ENCODE peak calls at places on chromosomes 1 and 21, in five cellular contexts. V is HCT116, E is GM23338, D is astrocyte, X is GM23248. I is an unnamed sample.

GRCh38 chr1:50490640-50491039 is 67.4 kb upstream of the DMRTA2 start:
- DNase-seq in E (no peak), D (no peak), V (no peak), X (no peak), I (no peak)

GRCh38 chr1:204294371-204294770 is 65.4 kb downstream of the PLEKHA6 start:
- DNase-seq in E (no peak), V (no peak), X (peak; percentile 94), D (peak; percentile 87), I (peak; percentile 98)

GRCh38 chr1:27071049-27071416 is 58.4 kb upstream of the TENT5B start:
- DNase-seq in X (peak; percentile 63), D (no peak), E (peak; percentile 71), V (no peak), I (no peak)

GRCh38 chr1:179129702-179130473 is 48.0 kb downstream of the TOR3A start:
- DNase-seq in E (no peak), D (no peak), X (peak; percentile 66), V (no peak), I (no peak)

GRCh38 chr1:231691618-231692259 is 65.1 kb downstream of the DISC1 start:
- DNase-seq in D (peak; percentile 41), V (peak; percentile 15), X (no peak), E (peak; percentile 78), I (peak; percentile 48)

GRCh38 chr1:186059752-186060151 is 315.3 kb downstream of the TPR start:
- DNase-seq in D (peak; percentile 8), E (no peak), V (no peak), X (peak; percentile 29), I (no peak)

GRCh38 chr1:167893798-167894197 is 20.1 kb downstream of the ADCY10 start:
- DNase-seq in X (no peak), E (no peak), V (no peak), D (no peak), I (no peak)

GRCh38 chr21:31182231-31183129 is 144.2 kb upstream of the KRTAP19-8 start:
- DNase-seq in D (no peak), V (no peak), E (no peak), X (no peak), I (no peak)

GRCh38 chr1:119968068-119968492 is 71.8 kb upstream of the ADAM30 start:
- DNase-seq in V (peak; percentile 47), D (no peak), E (peak; percentile 77), X (peak; percentile 71), I (peak; percentile 85)

GRCh38 chr1:164688791-164689190 is 129.8 kb downstream of the PBX1 start:
- DNase-seq in V (no peak), X (no peak), D (no peak), E (no peak), I (no peak)

GRCh38 chr1:87084247-87084836 is 169.9 kb downstream of the HS2ST1 start:
- DNase-seq in E (peak; percentile 51), X (peak; percentile 64), V (peak; percentile 6), D (peak; percentile 25), I (peak; percentile 71)

GRCh38 chr1:203475012-203475981 is at the start of gene PRELP:
- DNase-seq in X (peak; percentile 26), D (no peak), E (peak; percentile 85), V (no peak), I (peak; percentile 64)

GRCh38 chr1:26541816-26542711 is 12.5 kb downstream of the RPS6KA1 start:
- DNase-seq in D (no peak), X (peak; percentile 71), E (peak; percentile 91), V (no peak), I (peak; percentile 8)

GRCh38 chr1:196409586-196409985 is 198.7 kb downstream of the KCNT2 start:
- DNase-seq in X (peak; percentile 5), V (no peak), E (no peak), D (peak; percentile 23), I (peak; percentile 7)

GRCh38 chr1:159239551-159240220 is 35.0 kb downstream of the ACKR1 start:
- DNase-seq in D (no peak), X (no peak), E (no peak), V (no peak), I (peak; percentile 12)

GRCh38 chr1:60746278-60746761 is 336.0 kb upstream of the NFIA start:
- DNase-seq in X (no peak), D (no peak), V (no peak), E (no peak), I (no peak)

GRCh38 chr1:175978476-175978875 is 228.6 kb downstream of the COP1 start:
- DNase-seq in X (peak; percentile 12), V (no peak), E (no peak), D (peak; percentile 27), I (no peak)

GRCh38 chr21:37683396-37684114 is 232.7 kb downstream of the KCNJ6 start:
- DNase-seq in E (peak; percentile 57), V (no peak), X (no peak), D (no peak), I (no peak)

GRCh38 chr1:28112388-28113311 is 24.2 kb upstream of the EYA3 start:
- DNase-seq in V (peak; percentile 26), X (peak; percentile 77), D (peak; percentile 64), E (peak; percentile 70), I (peak; percentile 93)

GRCh38 chr1:8910914-8911313 is 32.4 kb upstream of the ENO1 start:
- DNase-seq in V (no peak), X (no peak), D (peak; percentile 33), E (no peak), I (no peak)

GRCh38 chr1:61852693-61853060 is 110.4 kb downstream of the PATJ start:
- DNase-seq in D (no peak), V (no peak), E (no peak), X (no peak), I (no peak)

GRCh38 chr1:58570817-58571216 is 6.2 kb downstream of the TACSTD2 start:
- DNase-seq in X (peak; percentile 31), V (no peak), E (no peak), D (no peak), I (no peak)

DNA sequence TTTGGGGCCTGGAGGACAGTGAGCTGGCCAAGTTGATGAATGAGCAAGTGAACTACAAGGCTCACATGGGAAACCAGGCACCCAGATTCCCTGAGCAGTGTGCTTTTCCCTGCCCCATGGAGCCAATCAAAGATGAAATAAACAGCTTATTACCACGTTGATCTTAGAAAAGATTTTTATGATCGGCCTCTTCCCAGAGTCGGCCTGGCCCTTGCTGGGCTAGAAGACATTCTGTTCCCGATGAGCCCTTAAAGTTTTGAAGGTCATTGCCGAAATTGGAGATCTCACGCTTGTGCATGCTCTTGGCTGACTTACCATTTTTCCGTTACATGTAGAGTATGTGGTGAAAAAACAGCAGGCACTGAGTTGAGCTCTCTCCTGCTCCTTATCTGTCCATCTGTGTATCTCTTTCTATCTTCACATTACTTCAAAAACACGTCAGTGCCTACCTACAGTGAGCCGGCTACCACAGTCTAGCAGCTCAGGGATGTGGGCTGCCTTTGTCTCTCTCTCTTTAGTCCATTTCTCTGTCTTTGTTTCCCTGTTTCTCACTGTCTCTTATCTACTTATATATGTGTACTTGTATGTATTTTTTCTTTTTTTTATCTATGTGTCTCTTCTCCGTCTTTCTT is 248.8 kb upstream of the USP24 start:
- DNase-seq in D (no peak), X (no peak), E (no peak), V (no peak), I (no peak)
- H3K27ac ChIP-seq in D (no peak overlapping the region), X (no peak overlapping the region), E (no peak overlapping the region), V (no peak overlapping the region), I (no peak overlapping the region)

GRCh38 chr1:89546934-89547562 is 22.4 kb downstream of the LRRC8B start:
- DNase-seq in X (no peak), V (no peak), D (no peak), E (no peak), I (no peak)

GRCh38 chr1:89546082-89546889 is 21.7 kb downstream of the LRRC8B start:
- DNase-seq in X (peak; percentile 63), D (peak; percentile 72), E (no peak), V (no peak), I (peak; percentile 71)

GRCh38 chr1:89548486-89548857 is 23.8 kb downstream of the LRRC8B start:
- DNase-seq in V (no peak), D (no peak), X (no peak), E (no peak), I (no peak)

GRCh38 chr1:89547563-89548485 is 23.2 kb downstream of the LRRC8B start:
- DNase-seq in X (peak; percentile 64), V (no peak), E (no peak), D (peak; percentile 71), I (peak; percentile 91)

DNA sequence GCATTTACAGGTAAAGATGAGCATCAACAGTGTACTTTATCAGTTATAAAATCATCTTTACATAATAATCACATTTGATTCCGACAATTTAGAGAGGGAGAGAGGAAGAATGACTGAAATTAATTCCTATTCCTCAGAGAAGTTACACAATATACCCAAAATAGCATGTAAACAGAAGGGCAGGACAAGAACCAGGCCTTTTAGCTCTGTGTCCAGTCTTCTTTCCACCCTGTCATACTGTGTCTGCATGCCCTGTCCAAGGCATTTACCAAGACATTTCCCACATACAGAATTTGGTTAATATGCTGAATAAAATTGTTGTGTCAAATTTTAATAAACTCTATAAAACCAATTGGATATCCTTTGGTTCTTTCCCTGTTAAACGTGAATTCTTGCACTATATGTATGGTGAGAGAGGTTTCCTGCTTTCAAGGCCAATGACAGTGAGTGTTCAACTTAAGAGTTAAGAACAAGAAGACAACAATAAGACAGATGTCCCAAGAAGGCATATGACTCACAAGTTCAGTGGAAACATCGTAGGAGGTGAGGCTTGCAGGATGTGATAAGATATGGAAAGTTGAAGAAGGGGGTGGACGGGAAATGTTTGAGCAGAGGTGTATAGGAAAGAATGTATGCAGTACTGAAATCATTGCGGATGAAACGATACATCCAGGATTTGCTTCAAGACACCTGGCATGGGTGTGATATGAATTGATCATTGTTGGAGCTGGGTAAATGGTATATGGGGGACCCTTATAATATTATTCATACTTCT is 20.8 kb downstream of the LRRC8B start:
- DNase-seq in V (peak; percentile 16), X (peak; percentile 21), D (peak; percentile 81), E (no peak), I (peak; percentile 24)
- TF ChIP-seq EZH2 in V (no peak), X (no peak), D (no peak), E (no peak), I (no peak)

DNA sequence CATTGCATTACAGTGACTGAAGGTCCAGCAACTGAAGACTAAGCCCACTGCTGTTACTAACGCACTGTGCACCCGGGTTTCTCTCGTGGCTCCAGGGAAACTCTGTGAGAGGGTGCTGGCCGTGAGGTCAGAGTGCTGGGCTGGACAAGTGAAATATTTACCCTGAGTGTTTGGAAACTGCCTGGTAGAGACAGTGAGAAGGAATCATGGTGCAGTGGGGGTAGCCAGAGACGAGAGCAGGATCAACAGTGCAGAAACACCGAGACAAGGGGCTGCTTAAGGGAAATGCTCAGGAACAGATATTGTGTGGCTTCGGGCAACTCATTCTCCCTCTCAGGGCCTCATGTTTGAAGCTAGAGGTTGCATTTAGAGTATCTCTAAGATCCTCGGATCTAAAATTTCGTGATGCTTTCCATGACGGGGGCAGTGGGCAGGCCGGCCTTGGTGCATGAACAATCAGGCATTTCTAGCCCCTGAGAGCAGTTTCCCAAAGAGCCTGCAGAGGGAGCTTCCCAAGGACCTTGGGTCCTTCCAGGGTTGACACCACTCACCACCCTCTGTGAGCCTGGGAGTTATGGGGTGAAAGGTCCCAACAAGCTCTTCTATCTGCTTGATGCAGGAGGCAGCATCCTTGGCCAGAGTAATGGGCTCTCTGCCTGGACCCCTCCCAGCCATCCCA is 9.7 kb downstream of the CD2 start:
- DNase-seq in D (no peak), V (peak; percentile 15), E (peak; percentile 72), X (peak; percentile 46), I (peak; percentile 53)
- H3K27ac ChIP-seq in D (no peak overlapping the region), V (no peak overlapping the region), E (no peak overlapping the region), X (no peak overlapping the region), I (no peak overlapping the region)

DNA sequence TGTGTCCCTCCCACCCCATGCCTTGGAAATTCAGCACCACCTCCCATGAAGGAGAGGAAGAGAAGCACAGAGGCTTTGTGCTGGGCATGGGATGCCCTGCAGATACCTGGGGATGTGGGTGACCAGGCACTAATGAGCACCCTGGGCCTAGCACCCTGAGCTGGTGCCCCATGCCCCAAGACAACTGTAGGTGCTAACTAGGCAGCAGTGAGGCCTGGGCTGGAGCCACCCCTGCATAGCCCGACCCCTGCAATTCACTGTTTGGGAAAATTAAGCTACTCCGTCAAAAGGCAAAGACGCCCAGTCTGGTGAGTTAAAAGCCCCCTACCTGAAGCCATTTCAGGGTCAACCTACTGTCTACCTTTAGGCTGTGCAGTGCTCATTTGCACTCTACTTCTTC is 5.4 kb downstream of the KCNA2 start:
- DNase-seq in V (no peak), E (no peak), D (no peak), X (no peak), I (no peak)
- TF ChIP-seq EZH2 in V (no peak), E (no peak), D (no peak), X (no peak), I (no peak)

I was measured in PC-3.